ENCODE peak calls at places on chromosome 14, in nine cellular contexts. Q is left ventricle myocardium inferior, O is A549, P is brain microvascular endothelial cell, V is fibroblast of the aortic adventitia, Z is fibroblast of villous mesenchyme, J is lung, L is lower leg skin, Y is choroid plexus epithelial cell. E is an unnamed sample.

GRCh38 chr14:56608682-56609081 is 29.1 kb downstream of the TMEM260 start:
- DNase-seq in Q (no peak), O (peak), P (no peak), V (peak), Z (peak), J (no peak), L (no peak), Y (peak), E (no peak)

GRCh38 chr14:89575386-89576061 is 158.5 kb upstream of the FOXN3 start:
- DNase-seq in Q (no peak), O (no peak), P (no peak), V (no peak), Z (no peak), J (no peak), L (no peak), Y (no peak), E (no peak)

GRCh38 chr14:72714094-72714493 is 179.8 kb downstream of the DPF3 start:
- DNase-seq in Q (no peak), O (no peak), P (no peak), V (no peak), Z (no peak), J (no peak), L (no peak), Y (no peak), E (no peak)

GRCh38 chr14:97390031-97390729 is 593.0 kb downstream of the VRK1 start:
- DNase-seq in Q (no peak), O (no peak), P (no peak), V (no peak), Z (no peak), J (no peak), L (peak), Y (no peak), E (no peak)

GRCh38 chr14:44791730-44792129 is 170.0 kb downstream of the KLHL28 start:
- DNase-seq in Q (no peak), O (no peak), P (no peak), V (no peak), Z (no peak), J (no peak), L (no peak), Y (no peak), E (no peak)

GRCh38 chr14:74898083-74898482 is 16.4 kb downstream of the DLST start:
- DNase-seq in Q (no peak), O (no peak), P (no peak), V (no peak), Z (no peak), J (no peak), L (no peak), Y (no peak), E (no peak)

GRCh38 chr14:21771671-21772070 is 98.1 kb upstream of the OR4E1 start:
- DNase-seq in Q (no peak), O (no peak), P (no peak), V (no peak), Z (no peak), J (no peak), L (no peak), Y (no peak), E (no peak)

GRCh38 chr14:41187868-41188267 is 418.8 kb upstream of the LRFN5 start:
- DNase-seq in Q (no peak), O (no peak), P (no peak), V (no peak), Z (no peak), J (no peak), L (no peak), Y (no peak), E (no peak)

GRCh38 chr14:60646202-60646886 is 2.9 kb downstream of the SIX1 start:
- DNase-seq in Q (no peak), O (no peak), P (no peak), V (peak), Z (no peak), J (no peak), L (no peak), Y (peak), E (no peak)

GRCh38 chr14:92511472-92512247 is 1.9 kb upstream of the RIN3 start:
- DNase-seq in Q (no peak), O (peak), P (peak), V (peak), Z (peak), J (peak), L (no peak), Y (peak), E (no peak)

GRCh38 chr14:29320261-29320660 is 553.7 kb downstream of the FOXG1 start:
- DNase-seq in Q (no peak), O (no peak), P (peak), V (no peak), Z (peak), J (no peak), L (no peak), Y (peak), E (no peak)

GRCh38 chr14:50520947-50521815 is 11.2 kb downstream of the MAP4K5 start:
- DNase-seq in Q (no peak), O (peak), P (peak), V (peak), Z (peak), J (no peak), L (peak), Y (peak), E (peak)

GRCh38 chr14:105126126-105126969 is 42.2 kb downstream of the JAG2 start:
- DNase-seq in Q (no peak), O (no peak), P (no peak), V (no peak), Z (no peak), J (no peak), L (no peak), Y (no peak), E (no peak)

GRCh38 chr14:92649934-92650545 is 98.4 kb downstream of the LGMN start:
- DNase-seq in Q (peak), O (no peak), P (no peak), V (peak), Z (peak), J (peak), L (peak), Y (peak), E (no peak)

GRCh38 chr14:52692248-52692962 is 3.0 kb downstream of the ERO1A start:
- DNase-seq in Q (no peak), O (no peak), P (no peak), V (peak), Z (peak), J (no peak), L (no peak), Y (peak), E (no peak)

GRCh38 chr14:95023115-95023514 is 134.2 kb downstream of the DICER1 start:
- DNase-seq in Q (no peak), O (no peak), P (no peak), V (no peak), Z (no peak), J (peak), L (no peak), Y (no peak), E (no peak)

GRCh38 chr14:50598765-50599164 is 38.8 kb downstream of the ATL1 start:
- DNase-seq in Q (no peak), O (no peak), P (no peak), V (no peak), Z (no peak), J (no peak), L (no peak), Y (no peak), E (no peak)

GRCh38 chr14:69900603-69901002 is 21.4 kb downstream of the SMOC1 start:
- DNase-seq in Q (no peak), O (no peak), P (no peak), V (no peak), Z (no peak), J (no peak), L (no peak), Y (no peak), E (no peak)

GRCh38 chr14:66069830-66070541 is 416.2 kb upstream of the CCDC196 start:
- DNase-seq in Q (no peak), O (no peak), P (no peak), V (no peak), Z (no peak), J (no peak), L (no peak), Y (no peak), E (no peak)

GRCh38 chr14:75426332-75427125 is 1.3 kb upstream of the JDP2 start:
- DNase-seq in Q (no peak), O (no peak), P (no peak), V (no peak), Z (no peak), J (no peak), L (no peak), Y (no peak), E (no peak)

GRCh38 chr14:55329999-55330710 is 58.9 kb downstream of the FBXO34 start:
- DNase-seq in Q (no peak), O (no peak), P (no peak), V (peak), Z (no peak), J (no peak), L (no peak), Y (no peak), E (no peak)

GRCh38 chr14:36508418-36509051 is 11.5 kb downstream of the NKX2-1 start:
- DNase-seq in Q (no peak), O (no peak), P (no peak), V (no peak), Z (no peak), J (peak), L (no peak), Y (no peak), E (no peak)

GRCh38 chr14:70186826-70187483 is 1.8 kb downstream of the SLC8A3 start:
- DNase-seq in Q (no peak), O (no peak), P (no peak), V (no peak), Z (no peak), J (no peak), L (no peak), Y (peak), E (no peak)

GRCh38 chr14:69674546-69675245 is 63.3 kb downstream of the SUSD6 start:
- DNase-seq in Q (no peak), O (no peak), P (no peak), V (no peak), Z (no peak), J (no peak), L (no peak), Y (no peak), E (no peak)

GRCh38 chr14:21428930-21429329 is 27.0 kb downstream of the CHD8 start:
- DNase-seq in Q (peak), O (no peak), P (no peak), V (no peak), Z (no peak), J (no peak), L (no peak), Y (no peak), E (peak)

GRCh38 chr14:38553586-38553985 is 297.7 kb upstream of the CLEC14A start:
- DNase-seq in Q (no peak), O (no peak), P (no peak), V (peak), Z (no peak), J (no peak), L (no peak), Y (peak), E (no peak)

GRCh38 chr14:73714656-73715081 is 485 bp upstream of the PNMA1 start:
- DNase-seq in Q (no peak), O (no peak), P (no peak), V (peak), Z (no peak), J (no peak), L (no peak), Y (no peak), E (no peak)

GRCh38 chr14:53016491-53016890 is 65.6 kb upstream of the FERMT2 start:
- DNase-seq in Q (no peak), O (no peak), P (peak), V (peak), Z (no peak), J (no peak), L (no peak), Y (peak), E (no peak)

GRCh38 chr14:65281991-65282908 is 130.3 kb upstream of the FUT8 start:
- DNase-seq in Q (no peak), O (no peak), P (peak), V (peak), Z (peak), J (no peak), L (no peak), Y (peak), E (no peak)

DNA sequence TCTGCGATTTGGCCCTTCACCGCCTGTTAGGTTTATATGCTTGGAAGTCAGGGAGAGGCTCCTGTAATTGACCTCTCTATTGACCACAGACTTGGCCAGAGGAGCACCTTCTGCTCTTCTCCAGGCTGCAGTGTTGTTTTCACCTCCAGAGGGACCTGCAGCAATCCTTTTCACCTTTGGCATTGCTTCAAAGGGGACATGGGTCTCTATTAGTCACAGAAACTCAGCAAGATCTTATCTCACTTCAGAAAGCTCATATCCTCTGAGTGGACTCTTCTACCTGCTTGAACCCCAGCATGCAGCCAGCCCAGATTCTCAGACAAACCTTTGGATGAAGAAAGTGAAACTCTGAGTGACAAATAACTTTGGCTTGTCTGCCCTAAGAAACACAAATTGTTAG is 339.3 kb downstream of the NRXN3 start:
- DNase-seq in Q (no peak), O (no peak), P (no peak), V (no peak), Z (no peak), J (no peak), L (no peak), Y (no peak), E (no peak)
- TF ChIP-seq CTCF in Q (no peak), O (no peak), P (no peak), V (no peak), Z (no peak), J (no peak), L (no peak), Y (no peak), E (no peak)

GRCh38 chr14:102937331-102938175 is 15.1 kb downstream of the AMN start:
- DNase-seq in Q (no peak), O (no peak), P (no peak), V (no peak), Z (no peak), J (no peak), L (no peak), Y (no peak), E (no peak)
- TF ChIP-seq CTCF in Q (no peak), O (no peak), P (no peak), V (no peak), Z (no peak), J (no peak), L (no peak), Y (no peak), E (no peak)

GRCh38 chr14:39957290-39957689 is 525.1 kb upstream of the FBXO33 start:
- DNase-seq in Q (no peak), O (no peak), P (no peak), V (no peak), Z (no peak), J (no peak), L (no peak), Y (no peak), E (no peak)

GRCh38 chr14:39957987-39958386 is 525.8 kb upstream of the FBXO33 start:
- DNase-seq in Q (no peak), O (no peak), P (no peak), V (no peak), Z (no peak), J (no peak), L (no peak), Y (no peak), E (no peak)

GRCh38 chr14:39956372-39956771 is 524.1 kb upstream of the FBXO33 start:
- DNase-seq in Q (no peak), O (peak), P (no peak), V (no peak), Z (no peak), J (no peak), L (no peak), Y (no peak), E (no peak)
- TF ChIP-seq CTCF in Q (no peak), O (no peak), P (no peak), V (no peak), Z (no peak), J (no peak), L (no peak), Y (no peak), E (no peak)

DNA sequence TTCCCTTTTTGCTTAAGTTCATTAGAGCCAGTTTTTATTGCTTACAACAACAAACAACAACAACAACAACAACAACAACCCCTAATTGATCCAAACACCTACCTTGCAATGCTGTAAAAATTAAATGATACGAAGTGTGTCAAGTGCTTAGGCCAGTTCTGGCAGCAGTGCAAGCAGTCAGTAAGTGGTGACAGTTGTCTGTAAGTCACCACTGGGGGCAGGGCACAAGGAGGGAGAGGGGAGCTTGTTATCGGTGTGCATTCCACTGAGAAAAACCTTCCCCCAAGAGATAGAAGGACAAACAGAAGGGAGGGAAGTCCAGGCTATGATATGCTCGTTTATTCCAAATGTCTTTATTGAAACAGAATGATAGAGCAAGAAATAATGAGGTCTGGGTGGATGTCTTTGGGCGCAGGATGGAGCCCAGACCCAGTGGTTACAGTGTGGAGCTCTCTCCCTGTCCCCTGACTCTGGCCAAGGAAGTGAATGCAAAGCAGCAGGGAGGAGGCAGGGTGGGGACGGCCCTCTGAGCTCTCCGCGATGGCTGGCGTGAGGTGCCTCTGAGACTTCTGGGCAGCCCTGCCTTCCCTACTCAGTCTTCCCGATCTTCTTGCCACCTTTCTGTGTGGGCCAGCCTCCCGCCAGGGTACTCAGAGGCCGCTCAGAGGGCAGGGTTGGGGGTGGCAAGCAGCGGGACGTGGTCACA is 6.5 kb downstream of the SLC22A17 start:
- DNase-seq in Q (no peak), O (no peak), P (no peak), V (no peak), Z (no peak), J (no peak), L (no peak), Y (no peak), E (no peak)
- TF ChIP-seq CTCF in Q (peak), O (no peak), P (no peak), V (no peak), Z (no peak), J (no peak), L (no peak), Y (no peak), E (no peak)

DNA sequence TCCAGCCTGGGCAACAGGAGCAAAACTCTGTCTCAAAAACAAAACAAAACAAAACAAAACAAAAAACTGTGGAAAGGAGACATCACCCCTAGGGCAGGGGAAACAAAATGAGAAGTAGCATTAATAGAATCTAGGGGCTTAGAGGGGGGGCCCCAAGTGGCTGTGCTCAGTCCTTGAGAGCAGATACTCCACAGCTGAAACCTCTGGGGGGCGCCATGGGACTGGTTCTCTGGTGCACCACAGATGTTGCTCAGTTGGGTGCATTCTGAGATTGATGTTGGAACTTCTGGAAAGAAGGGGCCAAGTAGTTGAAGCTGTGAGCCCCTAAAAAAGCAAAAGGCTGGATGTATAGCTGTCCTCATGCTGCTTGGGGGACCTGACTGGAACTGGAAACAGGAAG is 11.8 kb upstream of the SYNE2 start:
- DNase-seq in Q (no peak), O (no peak), P (no peak), V (no peak), Z (peak), J (no peak), L (no peak), Y (peak), E (no peak)
- TF ChIP-seq CTCF in Q (peak), O (no peak), P (peak), V (peak), Z (peak), J (peak), L (no peak), Y (no peak), E (no peak)

DNA sequence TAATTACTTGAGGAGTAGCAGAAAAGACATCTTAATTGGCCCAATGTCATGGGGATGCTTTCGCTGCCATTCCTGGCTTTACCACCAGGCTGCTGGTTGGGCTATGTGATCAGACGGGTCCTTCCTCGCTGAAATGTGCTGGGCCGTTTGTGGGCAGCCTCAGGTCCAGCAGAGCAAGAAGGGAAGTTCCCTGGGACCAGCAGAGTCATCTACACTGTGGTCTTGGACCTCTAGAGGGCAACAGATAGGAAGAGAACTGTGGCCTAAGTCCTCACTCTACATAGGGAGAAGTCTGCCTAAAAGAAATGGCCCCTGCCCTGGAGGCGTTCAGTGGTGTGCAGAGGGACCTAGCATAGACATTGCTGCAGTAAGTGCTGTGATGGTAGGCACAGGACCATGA is 10.9 kb downstream of the EVL start:
- DNase-seq in Q (no peak), O (peak), P (no peak), V (peak), Z (peak), J (no peak), L (peak), Y (peak), E (no peak)
- TF ChIP-seq CTCF in Q (peak), O (no peak), P (peak), V (peak), Z (peak), J (no peak), L (no peak), Y (peak), E (no peak)

DNA sequence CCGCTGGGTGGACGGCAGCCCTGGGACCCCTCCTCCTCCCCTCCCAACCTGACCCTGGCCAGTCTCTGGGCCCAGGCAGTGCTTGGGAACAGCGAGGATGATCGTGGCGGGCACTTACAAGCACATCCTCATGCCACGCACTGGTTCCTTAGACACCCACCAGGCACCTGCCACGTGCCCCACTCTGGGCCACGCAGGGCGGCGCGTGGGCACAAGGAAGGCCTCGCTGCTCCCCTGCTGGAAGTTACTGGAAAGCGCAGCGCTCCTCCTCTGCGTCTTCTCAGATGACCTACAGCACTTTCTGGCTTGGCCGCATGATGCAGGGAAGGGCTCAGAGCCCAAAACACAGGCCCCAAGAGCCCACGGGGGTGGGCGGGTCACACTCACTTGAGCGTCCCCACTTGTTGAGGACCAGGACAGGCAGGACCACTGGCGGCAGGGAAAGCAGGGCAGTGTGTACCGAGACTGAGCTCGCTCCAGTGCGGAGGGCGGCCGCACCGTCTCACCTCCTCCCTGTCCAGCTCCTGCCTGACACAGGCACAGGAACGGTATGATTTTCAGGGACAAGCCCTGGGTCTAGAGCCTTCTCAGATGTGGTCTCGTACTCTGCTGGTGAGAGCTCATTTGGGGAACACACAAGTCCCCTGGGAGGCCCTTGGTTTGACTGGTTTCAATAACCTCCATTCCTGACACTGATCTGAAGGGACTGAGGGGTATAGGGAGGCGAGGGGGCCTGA is 128.3 kb upstream of the EVL start:
- DNase-seq in Q (no peak), O (no peak), P (no peak), V (no peak), Z (no peak), J (no peak), L (no peak), Y (no peak), E (no peak)
- TF ChIP-seq CTCF in Q (no peak), O (no peak), P (peak), V (no peak), Z (no peak), J (no peak), L (no peak), Y (no peak), E (no peak)

GRCh38 chr14:35215110-35215872 is 76.9 kb upstream of the PSMA6 start:
- DNase-seq in Q (no peak), O (peak), P (peak), V (peak), Z (peak), J (no peak), L (no peak), Y (peak), E (no peak)
- TF ChIP-seq CTCF in Q (peak), O (peak), P (peak), V (peak), Z (peak), J (no peak), L (no peak), Y (peak), E (no peak)

E was measured in pancreas.